ENCODE peak calls at places on chromosomes 1 and 21, in eight cellular contexts. K, Q, B, E, C, J, A and Z are unnamed samples. For H3K4me1, the result is how much of the 10 kb centered on the place peaks cover.

GRCh38 chr21:26120833-26121232 is 49.7 kb downstream of the APP start:
- DNase-seq in K (no peak), Q (no peak), B (no peak), E (no peak), C (no peak), J (no peak), A (no peak), Z (no peak)

GRCh38 chr21:26194811-26195251 is 24.3 kb upstream of the APP start:
- DNase-seq in K (no peak), Q (no peak), B (no peak), E (peak), C (no peak), J (no peak), A (no peak), Z (no peak)

GRCh38 chr1:2819429-2819828 is 17.9 kb upstream of the TTC34 start:
- DNase-seq in K (no peak), Q (no peak), B (no peak), E (no peak), C (no peak), J (no peak), A (peak), Z (no peak)

GRCh38 chr21:45405819-45406762 is 1.1 kb downstream of the COL18A1 start:
- DNase-seq in K (peak), Q (no peak), B (no peak), E (peak), C (no peak), J (peak), A (peak), Z (no peak)

GRCh38 chr1:234845097-234845660 is 235.2 kb upstream of the IRF2BP2 start:
- DNase-seq in K (peak), Q (no peak), B (no peak), E (no peak), C (no peak), J (peak), A (no peak), Z (no peak)

GRCh38 chr1:25685938-25686665 is 69.5 kb downstream of the MAN1C1 start:
- DNase-seq in K (no peak), Q (peak), B (no peak), E (peak), C (no peak), J (no peak), A (no peak), Z (no peak)

GRCh38 chr1:31765041-31765467 is 914 bp upstream of the ADGRB2 start:
- DNase-seq in K (peak), Q (peak), B (no peak), E (peak), C (no peak), J (no peak), A (no peak), Z (no peak)

GRCh38 chr1:10380594-10381275 is 18.1 kb upstream of the PGD start:
- DNase-seq in K (peak), Q (peak), B (no peak), E (peak), C (no peak), J (peak), A (no peak), Z (no peak)

GRCh38 chr1:21597754-21598153 is 71.4 kb downstream of the RAP1GAP start:
- DNase-seq in K (no peak), Q (no peak), B (no peak), E (no peak), C (no peak), J (no peak), A (no peak), Z (no peak)

GRCh38 chr1:44634790-44635189 is 39.5 kb downstream of the TMEM53 start:
- DNase-seq in K (no peak), Q (no peak), B (no peak), E (no peak), C (no peak), J (no peak), A (no peak), Z (no peak)

GRCh38 chr1:203675596-203676347 is 49.1 kb downstream of the ATP2B4 start:
- DNase-seq in K (peak), Q (no peak), B (no peak), E (no peak), C (no peak), J (peak), A (no peak), Z (no peak)
- H3K4me1 ChIP-seq in K (under half), Q (half or more), B (under half), E (under half), C (under half), J (half or more), A (half or more), Z (half or more)

DNA sequence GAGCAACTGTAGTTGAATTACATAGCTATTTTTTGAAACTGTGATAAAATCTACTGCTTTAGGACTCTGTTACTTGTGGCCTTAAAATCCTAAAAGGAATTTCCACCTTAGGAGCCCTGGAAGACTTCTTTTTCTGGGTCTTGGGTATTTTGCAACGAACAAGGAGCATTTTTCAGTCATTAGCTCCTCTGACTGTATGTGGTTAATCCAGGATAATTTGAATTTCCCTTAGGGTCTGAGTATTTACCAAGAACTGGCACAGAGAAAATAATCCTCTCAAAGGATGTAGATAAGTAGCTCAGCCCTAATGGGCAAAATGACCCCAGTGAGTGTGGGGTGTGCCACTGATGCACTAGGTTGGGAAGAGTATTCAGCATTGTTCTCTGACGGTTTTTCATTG is 170.4 kb downstream of the VAV3 start:
- DNase-seq in K (no peak), Q (no peak), B (no peak), E (no peak), C (no peak), J (no peak), A (no peak), Z (no peak)
- H3K4me1 ChIP-seq in K (under half), Q (under half), B (under half), E (under half), C (under half), J (under half), A (under half), Z (under half)

DNA sequence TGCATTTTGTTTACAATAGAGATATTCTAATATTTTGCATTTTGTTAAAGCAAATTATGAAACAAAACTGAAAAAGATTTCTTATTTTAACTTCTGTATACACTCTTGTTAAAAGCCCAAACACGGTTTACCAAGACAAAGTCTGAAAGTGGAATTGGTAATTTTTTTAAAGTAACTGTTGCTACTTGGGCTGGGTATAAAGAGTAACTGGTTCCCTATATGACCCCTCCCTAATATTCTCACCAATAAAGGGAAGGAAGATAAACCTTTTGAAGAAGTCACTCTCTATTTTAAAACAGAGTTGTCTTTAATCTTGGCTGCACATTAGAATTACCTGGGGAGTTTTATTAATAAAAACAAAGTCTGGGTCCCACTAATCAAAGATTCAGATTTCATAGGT is 27.4 kb downstream of the ARHGAP29 start:
- DNase-seq in K (no peak), Q (no peak), B (no peak), E (no peak), C (no peak), J (no peak), A (no peak), Z (no peak)
- H3K4me1 ChIP-seq in K (under half), Q (under half), B (under half), E (half or more), C (under half), J (under half), A (under half), Z (under half)

DNA sequence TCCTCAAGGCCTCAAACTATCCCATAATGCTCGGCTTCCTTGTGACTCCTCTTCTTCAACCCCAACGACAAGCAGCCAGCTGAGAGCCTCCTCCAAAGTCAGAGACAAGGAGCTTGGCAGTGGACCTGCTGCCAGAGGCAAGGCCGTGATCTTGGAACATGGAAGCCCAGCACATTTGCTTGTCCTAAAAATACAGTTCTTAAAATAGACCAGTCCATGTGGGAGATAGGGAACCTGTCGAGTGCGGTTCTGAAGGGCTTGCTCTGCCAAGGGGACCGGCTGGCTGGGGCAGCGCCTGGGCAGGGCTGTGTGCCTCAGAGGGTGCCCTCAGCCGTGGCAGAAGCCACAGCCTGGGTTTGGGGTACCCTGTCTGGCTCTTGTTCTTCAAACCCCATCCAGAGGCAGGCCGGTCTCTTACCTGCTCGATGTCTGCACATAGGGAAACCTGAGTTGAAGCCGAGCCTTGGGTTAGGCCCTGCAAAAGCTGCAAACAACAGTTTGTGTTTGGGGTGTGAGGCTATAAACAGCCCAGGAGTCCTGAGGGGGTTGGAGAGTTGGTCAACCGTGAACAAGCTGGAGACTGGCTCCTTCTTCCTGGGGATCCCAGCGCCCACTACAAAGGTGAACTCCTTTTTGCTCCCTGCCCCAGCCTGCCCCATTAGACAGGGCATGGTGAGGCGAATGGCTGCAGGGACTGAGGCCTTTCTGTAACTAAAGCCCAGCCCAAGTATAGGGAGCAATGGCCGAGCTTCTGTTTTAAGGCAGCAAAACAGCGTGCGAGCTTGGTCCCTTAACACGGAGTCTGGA is 228.8 kb downstream of the CAMTA1 start:
- DNase-seq in K (no peak), Q (no peak), B (no peak), E (no peak), C (no peak), J (no peak), A (peak), Z (no peak)
- H3K4me1 ChIP-seq in K (under half), Q (under half), B (under half), E (under half), C (under half), J (under half), A (under half), Z (under half)

GRCh38 chr1:214571281-214571680 is 19.9 kb upstream of the PTPN14 start:
- DNase-seq in K (no peak), Q (no peak), B (no peak), E (no peak), C (no peak), J (no peak), A (no peak), Z (no peak)
- H3K4me1 ChIP-seq in K (half or more), Q (under half), B (under half), E (half or more), C (under half), J (half or more), A (under half), Z (under half)

GRCh38 chr1:241800640-241801039 is 47.4 kb upstream of the EXO1 start:
- DNase-seq in K (no peak), Q (no peak), B (no peak), E (peak), C (no peak), J (no peak), A (no peak), Z (no peak)

GRCh38 chr1:241802849-241803248 is 45.2 kb upstream of the EXO1 start:
- DNase-seq in K (peak), Q (no peak), B (no peak), E (no peak), C (no peak), J (peak), A (no peak), Z (no peak)

DNA sequence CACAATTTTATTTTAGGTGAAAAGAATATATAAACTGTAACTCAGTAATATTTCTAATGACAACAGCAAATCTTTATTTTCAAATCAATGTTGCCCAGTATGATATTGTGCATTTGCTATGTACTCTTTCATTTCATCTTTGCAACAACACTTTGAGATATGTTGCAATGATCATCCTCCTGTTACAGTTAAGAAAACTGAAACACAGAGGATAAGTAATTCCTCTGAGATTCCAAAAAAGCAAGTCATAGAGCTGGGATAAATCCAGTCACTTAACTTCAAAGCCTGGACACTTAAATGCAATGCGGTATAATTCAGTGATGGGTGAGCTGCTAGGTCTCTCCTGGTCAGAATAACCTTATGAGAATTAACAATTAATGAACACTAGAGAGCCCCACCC is 48.6 kb upstream of the EXO1 start:
- DNase-seq in K (no peak), Q (no peak), B (no peak), E (peak), C (no peak), J (no peak), A (no peak), Z (no peak)
- H3K4me1 ChIP-seq in K (under half), Q (under half), B (under half), E (under half), C (under half), J (under half), A (under half), Z (under half)

GRCh38 chr1:75786901-75787455 is 922 bp downstream of the RABGGTB start:
- DNase-seq in K (no peak), Q (no peak), B (no peak), E (peak), C (no peak), J (no peak), A (no peak), Z (no peak)
- H3K4me1 ChIP-seq in K (under half), Q (half or more), B (under half), E (under half), C (under half), J (under half), A (half or more), Z (under half)

GRCh38 chr1:47442844-47443529 is 5.1 kb downstream of the FOXD2 start:
- DNase-seq in K (no peak), Q (no peak), B (no peak), E (no peak), C (no peak), J (no peak), A (no peak), Z (no peak)

GRCh38 chr1:47440052-47440848 is 2.4 kb downstream of the FOXD2 start:
- DNase-seq in K (no peak), Q (no peak), B (no peak), E (no peak), C (no peak), J (no peak), A (no peak), Z (no peak)

GRCh38 chr1:47440849-47441170 is 3.0 kb downstream of the FOXD2 start:
- DNase-seq in K (no peak), Q (no peak), B (no peak), E (no peak), C (no peak), J (no peak), A (no peak), Z (no peak)

GRCh38 chr1:47442202-47442601 is 4.4 kb downstream of the FOXD2 start:
- DNase-seq in K (no peak), Q (no peak), B (no peak), E (no peak), C (no peak), J (no peak), A (no peak), Z (no peak)

DNA sequence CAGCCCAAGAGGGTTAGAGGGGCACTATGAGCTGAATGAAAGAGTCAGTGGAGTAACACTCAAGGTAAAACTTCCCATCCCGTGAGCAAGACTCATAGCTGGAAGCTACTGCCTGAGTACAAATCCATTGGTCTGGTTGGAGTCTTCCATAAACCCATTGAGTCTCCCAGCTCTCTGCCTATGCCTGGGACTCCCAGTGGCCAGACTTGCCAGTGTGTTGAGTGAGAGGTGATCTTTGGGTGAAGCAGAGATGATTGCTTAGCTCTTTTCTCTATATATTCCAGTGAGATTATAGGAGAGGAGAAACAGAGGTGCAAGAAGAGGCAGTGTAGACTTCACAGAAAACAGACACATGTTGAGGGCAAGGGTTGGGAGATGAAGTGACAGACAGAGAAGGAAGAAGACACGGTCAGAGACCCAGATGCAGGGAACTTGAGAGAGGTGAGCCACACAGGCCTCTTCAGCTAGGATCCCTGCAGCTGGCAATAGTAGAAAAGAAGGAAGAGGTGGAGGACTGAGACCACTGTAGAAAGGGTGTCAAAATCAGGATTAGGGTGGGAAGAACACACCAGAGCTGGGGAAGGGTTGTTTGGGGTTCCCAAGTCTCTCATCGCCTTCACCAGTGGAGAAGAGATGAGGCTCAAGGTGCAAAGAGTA is 3.7 kb downstream of the FOXD2 start:
- DNase-seq in K (no peak), Q (no peak), B (no peak), E (no peak), C (no peak), J (no peak), A (no peak), Z (no peak)
- H3K4me1 ChIP-seq in K (under half), Q (under half), B (under half), E (under half), C (under half), J (under half), A (under half), Z (under half)